ENCODE peak calls at places on chromosomes 4 and X, in eight cellular contexts. A is ovary, V is A549, P is IMR-90, O is sigmoid colon, Q is heart left ventricle, J is K562, F is suprapubic skin. B is an unnamed sample.

GRCh38 chr4:86963697-86964096 is 28.9 kb downstream of the AFF1 start:
- DNase-seq in P (peak; percentile 59), Q (no peak), V (peak; percentile 78), O (no peak), J (peak; percentile 64), A (no peak), F (no peak), B (no peak)

GRCh38 chrX:97628807-97629596 is 745.3 kb downstream of the RPA4 start:
- DNase-seq in F (no peak), O (no peak), Q (no peak), P (no peak), V (no peak), J (no peak), A (no peak), B (no peak)

GRCh38 chrX:56733459-56734046 is 4.5 kb downstream of the NBDY start:
- DNase-seq in J (peak; percentile 60), A (no peak), Q (peak; percentile 20), V (peak; percentile 53), F (no peak), P (peak; percentile 47), O (peak; percentile 71), B (peak; percentile 15)

GRCh38 chrX:78708171-78708570 is 39.3 kb upstream of the LPAR4 start:
- DNase-seq in O (no peak), P (peak; percentile 41), F (no peak), Q (no peak), V (peak; percentile 34), A (no peak), J (peak; percentile 0), B (no peak)

GRCh38 chr4:174595141-174595929 is 73.0 kb upstream of the HPGD start:
- DNase-seq in Q (no peak), J (no peak), V (no peak), O (no peak), F (no peak), A (no peak), P (no peak), B (no peak)

GRCh38 chr4:146520894-146521542 is 722 bp downstream of the SLC10A7 start:
- DNase-seq in F (no peak), O (no peak), Q (no peak), P (peak; percentile 63), V (peak; percentile 6), A (no peak), J (peak; percentile 78), B (no peak)

GRCh38 chr4:148263820-148264219 is 178.4 kb downstream of the NR3C2 start:
- DNase-seq in O (no peak), A (no peak), Q (no peak), V (no peak), P (no peak), F (no peak), J (no peak), B (no peak)

GRCh38 chr4:166091914-166092510 is 219.0 kb downstream of the TLL1 start:
- DNase-seq in F (no peak), O (no peak), V (peak; percentile 24), A (no peak), J (peak; percentile 48), P (peak; percentile 29), Q (no peak), B (no peak)

GRCh38 chr4:175953960-175954521 is 111.6 kb upstream of the WDR17 start:
- DNase-seq in P (no peak), V (peak; percentile 2), J (no peak), O (no peak), A (no peak), F (no peak), Q (no peak), B (no peak)

GRCh38 chrX:68658530-68658929 is 11.1 kb downstream of the STARD8 start:
- DNase-seq in F (no peak), Q (peak; percentile 59), P (peak; percentile 43), J (no peak), A (peak; percentile 49), V (no peak), O (peak; percentile 74), B (no peak)

GRCh38 chr4:170088686-170089085 is 1.1 kb downstream of the AADAT start:
- DNase-seq in P (no peak), F (no peak), A (no peak), J (no peak), Q (no peak), O (no peak), V (no peak), B (no peak)

GRCh38 chrX:3680459-3680858 is 33.0 kb downstream of the PRKX start:
- DNase-seq in O (no peak), A (no peak), F (no peak), V (no peak), J (no peak), P (peak; percentile 16), Q (no peak), B (no peak)

GRCh38 chr4:138864961-138865720 is 150.4 kb upstream of the NOCT start:
- DNase-seq in Q (no peak), P (no peak), O (no peak), A (no peak), J (no peak), V (no peak), F (no peak), B (no peak)

GRCh38 chrX:5650904-5651303 is 577.8 kb downstream of the NLGN4X start:
- DNase-seq in O (no peak), J (no peak), A (no peak), F (no peak), Q (no peak), V (no peak), P (no peak), B (no peak)

GRCh38 chr4:74932832-74933561 is at the start of gene PARM1:
- DNase-seq in F (peak; percentile 80), V (peak; percentile 72), O (peak; percentile 95), Q (peak; percentile 90), P (peak; percentile 61), J (peak; percentile 65), A (peak; percentile 88), B (peak; percentile 85)
- H3K27ac ChIP-seq in F (peak within 1 kb of the TSS; percentile 74), V (peak within 1 kb of the TSS; percentile 44), O (peak within 1 kb of the TSS; percentile 79), Q (peak within 1 kb of the TSS; percentile 78), P (no peak within 1 kb of the TSS), J (no peak within 1 kb of the TSS), A (no peak within 1 kb of the TSS), B (peak within 1 kb of the TSS; percentile 77)

GRCh38 chr4:75892508-75892907 is 9.7 kb downstream of the PPEF2 start:
- DNase-seq in P (no peak), A (no peak), V (peak; percentile 5), F (no peak), Q (no peak), J (peak; percentile 16), O (no peak), B (no peak)

GRCh38 chr4:75898533-75898932 is 3.7 kb downstream of the PPEF2 start:
- DNase-seq in Q (no peak), V (no peak), A (no peak), F (no peak), J (no peak), P (no peak), O (no peak), B (no peak)

GRCh38 chr4:75891611-75892010 is 10.6 kb downstream of the PPEF2 start:
- DNase-seq in J (no peak), A (no peak), O (no peak), V (no peak), P (no peak), F (no peak), Q (no peak), B (no peak)

GRCh38 chr4:75895744-75896314 is 6.4 kb downstream of the PPEF2 start:
- DNase-seq in V (peak; percentile 27), J (peak; percentile 61), Q (no peak), P (peak; percentile 18), A (no peak), O (no peak), F (no peak), B (no peak)
- TF ChIP-seq POLR2A in V (no peak), J (no peak), Q (no peak), P (no peak), A (no peak), O (no peak), F (no peak), B (no peak)

DNA sequence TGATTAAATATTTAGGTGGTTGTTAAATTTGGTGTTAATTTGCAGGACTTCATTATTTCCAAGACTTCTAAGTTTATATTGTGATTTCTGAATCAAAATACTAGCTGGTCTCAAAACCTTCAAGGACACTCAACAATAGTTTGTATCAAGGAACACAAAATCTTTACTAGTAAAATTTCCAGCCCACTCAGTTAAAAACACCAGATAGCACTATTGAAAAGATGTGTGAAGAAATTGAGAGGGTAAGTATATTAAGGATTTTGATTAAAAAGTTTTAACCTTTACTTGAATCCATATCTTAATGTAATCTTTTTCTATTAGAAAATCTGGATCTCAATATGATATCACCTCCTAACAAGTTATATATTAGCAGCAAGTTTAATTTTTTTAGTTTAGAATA is 89.3 kb upstream of the UGT8 start:
- DNase-seq in V (no peak), A (no peak), O (no peak), P (no peak), J (no peak), Q (no peak), F (no peak), B (no peak)
- TF ChIP-seq CTCF in V (no peak), A (no peak), O (no peak), P (no peak), J (no peak), Q (no peak), F (no peak), B (no peak)

GRCh38 chr4:158847535-158847934 is 78.7 kb downstream of the FNIP2 start:
- DNase-seq in F (no peak), Q (no peak), O (no peak), J (no peak), A (no peak), P (no peak), V (no peak), B (no peak)
- H3K27ac ChIP-seq in F (no peak overlapping the region), Q (peak overlapping the region; percentile 11), O (no peak overlapping the region), J (no peak overlapping the region), A (no peak overlapping the region), P (no peak overlapping the region), V (no peak overlapping the region), B (no peak overlapping the region)

B was measured in gastrocnemius medialis.